ENCODE peak calls at places on chromosomes 12 and 14, in eight cellular contexts. K is CD8-positive, alpha-beta T cell; Y is lower lobe of right lung; L is GM23338; P is neuronal stem cell; S is fibroblast of pulmonary artery; Z is mucosa of descending colon; U is K562. H is an unnamed sample.

GRCh38 chr14:99430491-99430890 is 50.2 kb downstream of the SETD3 start:
- DNase-seq in K (no peak), Y (peak; percentile 56), L (peak; percentile 80), P (no peak), S (no peak), Z (no peak), U (no peak), H (no peak)

GRCh38 chr14:21382886-21383847 is 652 bp downstream of the SUPT16H start:
- DNase-seq in K (peak; percentile 41), Y (peak; percentile 54), L (peak; percentile 57), P (no peak), S (peak; percentile 52), Z (peak; percentile 70), U (peak; percentile 33), H (peak; percentile 13)

GRCh38 chr14:74514471-74514932 is 20.9 kb downstream of the ISCA2 start:
- DNase-seq in K (no peak), Y (peak; percentile 83), L (peak; percentile 37), P (no peak), S (peak; percentile 42), Z (peak; percentile 53), U (no peak), H (peak; percentile 61)

GRCh38 chr12:120199595-120200306 is 1.2 kb downstream of the RPLP0 start:
- DNase-seq in K (no peak), Y (no peak), L (no peak), P (no peak), S (peak; percentile 95), Z (peak; percentile 47), U (no peak), H (peak; percentile 85)

GRCh38 chr12:58196971-58197370 is 255.6 kb downstream of the ATP23 start:
- DNase-seq in K (no peak), Y (no peak), L (no peak), P (no peak), S (no peak), Z (no peak), U (no peak), H (no peak)

GRCh38 chr12:64392221-64392620 is 1.7 kb upstream of the C12orf56 start:
- DNase-seq in K (no peak), Y (no peak), L (peak; percentile 79), P (no peak), S (peak; percentile 74), Z (no peak), U (no peak), H (no peak)

GRCh38 chr12:57888407-57889157 is 42.1 kb upstream of the CTDSP2 start:
- DNase-seq in K (no peak), Y (no peak), L (peak; percentile 76), P (no peak), S (peak; percentile 55), Z (peak; percentile 70), U (no peak), H (no peak)

GRCh38 chr14:21860172-21860571 is 186.6 kb upstream of the OR4E1 start:
- DNase-seq in K (peak; percentile 46), Y (no peak), L (peak; percentile 88), P (peak; percentile 9), S (peak; percentile 27), Z (no peak), U (peak; percentile 24), H (no peak)

GRCh38 chr12:4974217-4974616 is 64.5 kb downstream of the KCNA1 start:
- DNase-seq in K (no peak), Y (no peak), L (no peak), P (no peak), S (no peak), Z (no peak), U (no peak), H (no peak)

GRCh38 chr12:114916531-114916930 is 232.6 kb upstream of the TBX3 start:
- DNase-seq in K (no peak), Y (no peak), L (no peak), P (no peak), S (no peak), Z (no peak), U (no peak), H (no peak)
- H3K4me3 ChIP-seq in K (no peak overlapping the region), Y (no peak overlapping the region), L (no peak overlapping the region), P (no peak overlapping the region), S (no peak overlapping the region), Z (no peak overlapping the region), U (no peak overlapping the region), H (no peak overlapping the region)

GRCh38 chr14:83356080-83356479 is 1822.4 kb upstream of the SEL1L start:
- DNase-seq in K (no peak), Y (no peak), L (no peak), P (no peak), S (no peak), Z (no peak), U (no peak), H (no peak)
- H3K4me3 ChIP-seq in K (no peak overlapping the region), Y (no peak overlapping the region), L (no peak overlapping the region), P (no peak overlapping the region), S (no peak overlapping the region), Z (no peak overlapping the region), U (no peak overlapping the region), H (no peak overlapping the region)

GRCh38 chr12:6181583-6182278 is 18.5 kb upstream of the CD9 start:
- DNase-seq in K (no peak), Y (no peak), L (no peak), P (no peak), S (no peak), Z (no peak), U (no peak), H (no peak)

GRCh38 chr12:6183689-6184441 is 16.3 kb upstream of the CD9 start:
- DNase-seq in K (no peak), Y (no peak), L (no peak), P (no peak), S (peak; percentile 81), Z (no peak), U (no peak), H (no peak)

GRCh38 chr12:6180300-6181051 is 19.7 kb upstream of the CD9 start:
- DNase-seq in K (no peak), Y (peak; percentile 75), L (no peak), P (no peak), S (peak; percentile 90), Z (no peak), U (no peak), H (peak; percentile 60)

GRCh38 chr12:6181166-6181565 is 19.0 kb upstream of the CD9 start:
- DNase-seq in K (no peak), Y (no peak), L (no peak), P (no peak), S (no peak), Z (no peak), U (no peak), H (no peak)

GRCh38 chr12:6182279-6182898 is 17.8 kb upstream of the CD9 start:
- DNase-seq in K (no peak), Y (peak; percentile 90), L (no peak), P (no peak), S (peak; percentile 88), Z (no peak), U (no peak), H (peak; percentile 70)
- H3K4me3 ChIP-seq in K (no peak overlapping the region), Y (no peak overlapping the region), L (no peak overlapping the region), P (no peak overlapping the region), S (no peak overlapping the region), Z (no peak overlapping the region), U (no peak overlapping the region), H (no peak overlapping the region)

DNA sequence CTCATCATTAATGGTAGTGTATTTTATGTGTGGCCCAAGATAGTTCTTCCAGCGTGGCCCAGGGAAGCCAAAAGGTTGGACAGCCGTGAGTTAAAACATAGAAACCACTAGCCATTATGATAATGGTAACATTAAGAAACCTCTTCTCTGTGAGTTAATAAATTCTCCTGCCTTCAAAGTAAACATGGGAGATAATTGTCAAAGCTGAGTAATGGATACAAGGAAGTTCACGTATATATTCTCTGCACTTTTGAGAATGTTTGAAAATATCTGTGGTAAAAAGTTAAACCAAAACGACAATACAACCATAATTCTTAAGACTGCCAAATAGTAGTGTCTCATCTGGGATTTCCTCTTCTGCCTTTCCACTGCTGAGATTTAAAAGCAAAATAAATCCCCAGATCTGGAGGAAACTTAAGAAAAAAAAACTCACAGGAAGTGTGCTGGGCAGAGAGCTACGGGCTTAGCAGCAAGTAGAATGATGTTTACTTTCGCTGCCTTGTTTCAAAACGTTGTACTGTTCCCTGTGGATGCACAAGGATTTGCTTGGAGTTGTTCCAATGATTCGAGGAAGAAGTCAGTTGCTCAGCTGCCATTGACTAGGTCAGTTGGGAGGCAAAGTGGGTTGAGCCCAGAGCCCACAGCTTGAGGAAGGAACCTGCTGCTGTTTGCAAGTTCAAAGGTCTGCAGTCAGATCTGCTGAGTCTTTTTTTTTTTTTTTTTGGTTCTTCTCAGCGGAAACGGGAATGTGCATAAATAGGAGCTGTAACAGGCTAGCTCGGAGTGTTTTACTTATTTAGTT is 1.7 kb downstream of the TPCN1 start:
- DNase-seq in K (no peak), Y (no peak), L (peak; percentile 40), P (no peak), S (peak; percentile 94), Z (peak; percentile 87), U (no peak), H (peak; percentile 84)
- H3K4me3 ChIP-seq in K (no peak overlapping the region), Y (peak overlapping the region; percentile 73), L (peak overlapping the region; percentile 59), P (no peak overlapping the region), S (peak overlapping the region; percentile 85), Z (peak overlapping the region; percentile 85), U (peak overlapping the region; percentile 4), H (peak overlapping the region; percentile 86)